ENCODE peak calls at places on chromosomes 5 and 9, in four cellular contexts. R, U, K and V are unnamed samples.
A peak's percentile ranks its signal among the peaks of the same experiment; 100 is the strongest.

GRCh38 chr9:108780949-108781734 is 74.6 kb downstream of the ACTL7B start:
- DNase-seq in K (no peak), U (no peak), R (no peak), V (no peak)

GRCh38 chr9:35563791-35564197 is 41.3 kb upstream of the TESK1 start:
- DNase-seq in R (no peak), K (no peak), U (no peak), V (no peak)

GRCh38 chr5:32707394-32707997 is 3.6 kb upstream of the NPR3 start:
- DNase-seq in R (no peak), K (no peak), U (no peak), V (no peak)

GRCh38 chr5:44665101-44665701 is 143.5 kb upstream of the MRPS30 start:
- DNase-seq in K (no peak), U (no peak), R (no peak), V (no peak)

GRCh38 chr5:150137168-150137957 is 18.3 kb downstream of the PDGFRB start:
- DNase-seq in R (no peak), U (no peak), K (no peak), V (no peak)

GRCh38 chr5:1174122-1174936 is 27.1 kb upstream of the SLC6A19 start:
- DNase-seq in U (peak; percentile 77), K (no peak), R (peak; percentile 38), V (peak; percentile 41)

GRCh38 chr5:56816546-56817081 is 1.3 kb downstream of the MAP3K1 start:
- DNase-seq in K (no peak), U (peak; percentile 60), R (peak; percentile 67), V (peak; percentile 38)

GRCh38 chr5:7849531-7850240 is 1.2 kb downstream of the CFAP90 start:
- DNase-seq in K (no peak), R (no peak), U (no peak), V (no peak)

GRCh38 chr5:11468334-11469039 is 435.8 kb downstream of the CTNND2 start:
- DNase-seq in K (no peak), U (no peak), R (no peak), V (no peak)

GRCh38 chr9:93156475-93157008 is 22.5 kb upstream of the NINJ1 start:
- DNase-seq in U (no peak), K (no peak), R (no peak), V (no peak)

GRCh38 chr5:58012103-58012502 is 447.8 kb downstream of the PLK2 start:
- DNase-seq in R (no peak), U (no peak), K (no peak), V (no peak)

GRCh38 chr5:95801532-95801931 is 21.0 kb downstream of the GLRX start:
- DNase-seq in R (no peak), K (no peak), U (no peak), V (no peak)

GRCh38 chr5:67235399-67236110 is 39.0 kb upstream of the CD180 start:
- DNase-seq in U (no peak), R (no peak), K (no peak), V (no peak)

DNA sequence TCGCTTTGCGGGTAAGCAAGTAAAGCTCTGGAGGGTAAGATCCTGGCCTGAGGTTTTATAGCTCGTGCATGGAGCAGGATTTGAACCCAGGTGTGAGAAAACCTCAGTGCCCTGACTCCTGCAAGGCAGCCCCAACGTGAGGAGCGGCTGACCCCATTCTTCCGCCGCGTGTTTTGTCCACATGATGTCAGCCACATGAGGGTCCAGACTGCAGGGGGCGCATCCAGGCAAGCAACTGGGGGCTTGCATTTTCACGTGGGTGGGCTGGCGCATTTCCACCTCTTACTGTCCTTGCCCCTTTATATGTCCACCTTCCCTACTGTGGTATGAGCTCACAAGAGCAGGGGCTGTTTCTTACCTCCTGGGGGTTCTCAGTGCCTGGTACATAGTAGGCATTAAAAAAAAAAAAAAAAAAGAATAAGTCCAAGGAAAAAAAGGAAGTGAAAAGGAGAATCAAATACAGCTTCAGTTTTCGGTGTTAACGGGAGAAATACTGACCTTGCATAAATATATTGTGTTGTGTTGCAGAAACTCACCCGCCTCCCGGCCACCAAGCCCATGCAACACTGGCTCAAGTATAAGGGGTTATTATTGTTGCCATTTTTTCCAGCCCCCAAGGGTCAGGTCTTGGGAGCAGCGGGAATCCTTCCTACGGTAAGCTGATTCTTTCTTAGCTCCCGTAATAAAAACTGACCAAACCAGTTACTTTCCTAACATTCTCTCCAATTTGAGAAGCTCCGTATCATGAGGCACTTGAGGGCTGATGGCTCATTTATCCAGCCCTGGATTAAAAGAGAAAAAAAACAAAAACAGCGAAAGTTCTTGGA is 15.0 kb downstream of the TLX3 start:
- DNase-seq in K (no peak), U (peak; percentile 64), R (no peak), V (no peak)
- TF ChIP-seq CTCF in K (no peak), U (no peak), R (no peak), V (no peak)

GRCh38 chr5:171749365-171749764 is 36.3 kb upstream of the SMIM23 start:
- DNase-seq in U (no peak), R (no peak), K (no peak), V (no peak)

GRCh38 chr5:171745602-171746001 is 40.0 kb upstream of the SMIM23 start:
- DNase-seq in U (no peak), K (no peak), R (no peak), V (no peak)

GRCh38 chr5:171748720-171749119 is 36.9 kb upstream of the SMIM23 start:
- DNase-seq in R (no peak), K (no peak), U (no peak), V (no peak)

GRCh38 chr5:171747061-171747859 is 38.4 kb upstream of the SMIM23 start:
- DNase-seq in K (no peak), R (no peak), U (no peak), V (no peak)

GRCh38 chr5:171750316-171750788 is 35.3 kb upstream of the SMIM23 start:
- DNase-seq in K (no peak), R (no peak), U (no peak), V (no peak)
- TF ChIP-seq CTCF in K (no peak), R (no peak), U (no peak), V (no peak)

DNA sequence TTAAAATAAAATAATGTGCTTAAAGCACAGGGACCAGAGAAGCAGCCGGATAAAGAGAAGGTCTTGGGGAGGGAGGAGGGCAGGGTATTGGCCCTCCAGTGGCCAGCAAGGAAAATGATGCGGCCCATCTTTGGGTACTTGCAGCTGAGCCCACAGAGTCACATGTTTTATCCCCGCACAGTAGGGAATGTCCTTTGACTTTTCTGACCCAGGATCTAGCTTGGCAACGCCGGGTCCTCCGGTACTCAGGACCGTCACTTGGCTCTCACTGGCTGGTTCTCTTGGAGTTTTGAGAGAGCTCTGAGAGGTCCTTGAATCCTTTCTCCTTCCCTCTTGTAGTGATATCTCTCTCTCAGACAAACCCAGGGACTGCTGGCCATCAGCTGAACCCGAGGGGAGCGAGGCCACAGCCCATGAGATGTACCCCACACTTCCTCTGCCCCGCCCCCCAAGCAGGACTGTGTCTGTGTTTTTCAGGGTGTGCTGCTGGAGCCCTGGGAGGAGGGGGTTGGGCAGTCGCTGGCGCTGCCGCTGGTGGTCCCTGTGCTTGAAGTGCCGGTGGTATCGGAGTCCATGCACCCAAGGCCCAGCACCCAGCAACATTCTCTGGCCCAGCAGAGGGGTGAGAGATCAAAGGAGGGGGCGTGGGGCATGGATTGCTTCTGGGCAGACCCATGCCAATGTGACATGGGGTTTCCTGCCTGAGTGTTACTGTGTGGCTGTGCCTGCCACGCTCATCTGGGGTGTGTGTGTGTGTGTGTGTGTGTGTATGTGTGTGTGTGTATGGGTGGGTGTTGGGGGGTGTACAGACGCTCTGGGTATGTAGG is 35.5 kb upstream of the HSPA9 start:
- DNase-seq in R (no peak), K (no peak), U (no peak), V (no peak)
- TF ChIP-seq CTCF in R (no peak), K (peak; percentile 49), U (no peak), V (no peak)

DNA sequence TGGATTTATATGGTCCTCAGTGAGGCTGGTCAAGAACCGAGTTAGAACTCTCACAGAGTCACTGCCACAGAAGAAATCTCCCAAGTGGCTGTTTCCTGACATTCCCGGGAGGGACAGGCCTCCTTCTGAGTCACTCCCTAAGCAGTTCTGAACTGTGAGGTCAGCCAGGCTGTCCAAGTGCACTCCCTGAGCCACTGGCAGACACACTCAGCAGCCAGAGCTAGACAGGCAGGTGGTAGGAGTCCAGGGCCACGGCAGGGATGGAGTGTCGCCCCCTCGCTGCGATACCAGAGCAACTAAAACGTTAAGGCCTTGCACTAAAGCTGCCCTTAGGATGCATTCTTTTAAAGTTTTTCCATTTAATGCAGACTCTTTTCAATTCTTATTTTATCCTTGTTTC is 3.4 kb downstream of the IL4 start:
- DNase-seq in U (peak; percentile 92), R (peak; percentile 83), K (peak; percentile 45), V (no peak)
- TF ChIP-seq CTCF in U (peak; percentile 74), R (peak; percentile 21), K (peak; percentile 45), V (no peak)

GRCh38 chr9:101484046-101484445 is 48.5 kb upstream of the ALDOB start:
- DNase-seq in U (no peak), K (no peak), R (no peak), V (no peak)
- TF ChIP-seq CTCF in U (no peak), K (no peak), R (no peak), V (no peak)

GRCh38 chr9:84702469-84702868 is 32.9 kb downstream of the NTRK2 start:
- DNase-seq in K (no peak), U (no peak), R (no peak), V (no peak)
- TF ChIP-seq CTCF in K (no peak), U (no peak), R (no peak), V (no peak)

GRCh38 chr5:178113141-178113787 is at the start of gene N4BP3:
- DNase-seq in R (peak; percentile 64), K (no peak), U (peak; percentile 44), V (no peak)
- TF ChIP-seq CTCF in R (no peak), K (no peak), U (no peak), V (no peak)

GRCh38 chr9:22037954-22038690 is 29.0 kb upstream of the CDKN2B start:
- DNase-seq in R (no peak), K (no peak), U (peak; percentile 39), V (no peak)
- TF ChIP-seq CTCF in R (peak; percentile 35), K (peak; percentile 61), U (peak; percentile 51), V (no peak)